ENCODE peak calls at places on chromosomes 11 and 22, in eight cellular contexts. X is transverse colon, W is spleen, B is esophagus squamous epithelium, R is tibial nerve, T is sigmoid colon, I is right lobe of liver, Q is body of pancreas. E is an unnamed sample.

GRCh38 chr11:2885676-2886081 is at the start of gene CDKN1C:
- DNase-seq in X (peak), W (peak), B (no peak), R (peak), T (peak), I (peak), Q (peak), E (peak)

GRCh38 chr11:101759771-101760450 is 154.9 kb upstream of the CEP126 start:
- DNase-seq in X (no peak), W (no peak), B (no peak), R (no peak), T (no peak), I (no peak), Q (no peak), E (no peak)

GRCh38 chr11:9664276-9665171 is 647 bp downstream of the SWAP70 start:
- DNase-seq in X (peak), W (peak), B (no peak), R (peak), T (peak), I (peak), Q (peak), E (peak)

GRCh38 chr11:96309001-96309642 is 33.9 kb downstream of the MAML2 start:
- DNase-seq in X (no peak), W (no peak), B (no peak), R (no peak), T (no peak), I (no peak), Q (no peak), E (no peak)

GRCh38 chr11:45794169-45794568 is 10.8 kb upstream of the SLC35C1 start:
- DNase-seq in X (no peak), W (peak), B (no peak), R (no peak), T (peak), I (peak), Q (no peak), E (no peak)

GRCh38 chr22:30948930-30949342 is 19.6 kb downstream of the MORC2 start:
- DNase-seq in X (no peak), W (no peak), B (no peak), R (no peak), T (no peak), I (no peak), Q (no peak), E (no peak)

GRCh38 chr11:75563978-75564552 is 2.0 kb downstream of the SERPINH1 start:
- DNase-seq in X (peak), W (no peak), B (no peak), R (peak), T (peak), I (no peak), Q (no peak), E (no peak)

GRCh38 chr11:128201006-128201405 is 386.4 kb downstream of the ETS1 start:
- DNase-seq in X (no peak), W (no peak), B (no peak), R (no peak), T (no peak), I (no peak), Q (no peak), E (no peak)

GRCh38 chr22:38513063-38513462 is 7.0 kb upstream of the DDX17 start:
- DNase-seq in X (peak), W (peak), B (no peak), R (no peak), T (no peak), I (no peak), Q (no peak), E (no peak)

GRCh38 chr11:40094954-40095353 is 1364.5 kb downstream of the LRRC4C start:
- DNase-seq in X (no peak), W (no peak), B (no peak), R (no peak), T (no peak), I (no peak), Q (no peak), E (no peak)

GRCh38 chr11:75447415-75447814 is 14.4 kb upstream of the KLHL35 start:
- DNase-seq in X (no peak), W (no peak), B (no peak), R (no peak), T (no peak), I (no peak), Q (no peak), E (no peak)

GRCh38 chr11:79081441-79082124 is 359.2 kb downstream of the TENM4 start:
- DNase-seq in X (no peak), W (no peak), B (no peak), R (no peak), T (no peak), I (no peak), Q (no peak), E (no peak)

GRCh38 chr11:72179804-72180396 is 12.0 kb upstream of the FOLR1 start:
- DNase-seq in X (no peak), W (no peak), B (no peak), R (no peak), T (no peak), I (no peak), Q (no peak), E (no peak)

GRCh38 chr11:1152316-1153104 is 5.2 kb upstream of the MUC5AC start:
- DNase-seq in X (no peak), W (peak), B (no peak), R (no peak), T (no peak), I (peak), Q (no peak), E (no peak)

GRCh38 chr11:33897761-33898403 is 6.0 kb upstream of the LMO2 start:
- DNase-seq in X (no peak), W (no peak), B (no peak), R (no peak), T (no peak), I (no peak), Q (no peak), E (no peak)

GRCh38 chr22:43398910-43399309 is 12.9 kb upstream of the MPPED1 start:
- DNase-seq in X (no peak), W (peak), B (no peak), R (no peak), T (no peak), I (no peak), Q (no peak), E (no peak)

GRCh38 chr11:46381046-46381835 is at the start of gene MDK:
- DNase-seq in X (peak), W (peak), B (no peak), R (no peak), T (peak), I (no peak), Q (no peak), E (no peak)

GRCh38 chr11:124915541-124916369 is 3.3 kb upstream of the HEPN1 start:
- DNase-seq in X (no peak), W (no peak), B (no peak), R (peak), T (no peak), I (peak), Q (no peak), E (no peak)

GRCh38 chr11:124536520-124536919 is 6.9 kb downstream of the OR8B12 start:
- DNase-seq in X (peak), W (no peak), B (no peak), R (peak), T (no peak), I (no peak), Q (no peak), E (peak)

GRCh38 chr22:46226577-46226976 is 23.5 kb downstream of the CDPF1 start:
- DNase-seq in X (no peak), W (no peak), B (no peak), R (no peak), T (no peak), I (no peak), Q (no peak), E (no peak)

GRCh38 chr11:47233989-47234668 is 14.5 kb downstream of the ACP2 start:
- DNase-seq in X (peak), W (no peak), B (no peak), R (no peak), T (no peak), I (no peak), Q (no peak), E (no peak)

GRCh38 chr11:31645747-31646146 is 136.2 kb downstream of the ELP4 start:
- DNase-seq in X (no peak), W (no peak), B (no peak), R (no peak), T (no peak), I (no peak), Q (no peak), E (no peak)

GRCh38 chr11:120696597-120696996 is 185.0 kb downstream of the GRIK4 start:
- DNase-seq in X (no peak), W (no peak), B (no peak), R (no peak), T (no peak), I (no peak), Q (no peak), E (no peak)

GRCh38 chr11:79174045-79175008 is 266.5 kb downstream of the TENM4 start:
- DNase-seq in X (no peak), W (no peak), B (no peak), R (no peak), T (no peak), I (no peak), Q (no peak), E (peak)

GRCh38 chr11:28878025-28878424 is 769.8 kb downstream of the METTL15 start:
- DNase-seq in X (no peak), W (no peak), B (no peak), R (no peak), T (no peak), I (no peak), Q (no peak), E (no peak)

GRCh38 chr11:122138759-122139594 is 23.0 kb upstream of the BLID start:
- DNase-seq in X (no peak), W (no peak), B (no peak), R (no peak), T (no peak), I (no peak), Q (no peak), E (no peak)

GRCh38 chr11:72641900-72642814 is 32.1 kb downstream of the PDE2A start:
- DNase-seq in X (peak), W (peak), B (no peak), R (no peak), T (peak), I (peak), Q (peak), E (no peak)

GRCh38 chr11:15716550-15716949 is 601.8 kb downstream of the INSC start:
- DNase-seq in X (no peak), W (no peak), B (no peak), R (no peak), T (no peak), I (no peak), Q (no peak), E (no peak)

GRCh38 chr22:50001388-50002231 is 11.0 kb downstream of the IL17REL start:
- DNase-seq in X (no peak), W (no peak), B (no peak), R (no peak), T (no peak), I (no peak), Q (no peak), E (no peak)

GRCh38 chr11:33687733-33688479 is 12.7 kb downstream of the C11orf91 start:
- DNase-seq in X (no peak), W (no peak), B (no peak), R (peak), T (no peak), I (no peak), Q (peak), E (no peak)

GRCh38 chr11:104946907-104947306 is 21.5 kb downstream of the CASP4 start:
- DNase-seq in X (no peak), W (no peak), B (no peak), R (peak), T (no peak), I (no peak), Q (no peak), E (no peak)

GRCh38 chr11:907668-908067 is 2.9 kb downstream of the CHID1 start:
- DNase-seq in X (no peak), W (no peak), B (no peak), R (no peak), T (no peak), I (no peak), Q (no peak), E (no peak)

GRCh38 chr11:84887055-84887629 is 740.0 kb downstream of the DLG2 start:
- DNase-seq in X (no peak), W (no peak), B (no peak), R (no peak), T (no peak), I (no peak), Q (no peak), E (no peak)

GRCh38 chr22:25449781-25450317 is 114.6 kb upstream of the GRK3 start:
- DNase-seq in X (no peak), W (no peak), B (no peak), R (no peak), T (no peak), I (no peak), Q (no peak), E (no peak)

GRCh38 chr11:114167355-114168085 is 108.0 kb downstream of the ZBTB16 start:
- DNase-seq in X (no peak), W (no peak), B (no peak), R (no peak), T (peak), I (no peak), Q (no peak), E (peak)
- H3K27ac ChIP-seq in X (peak), W (peak), B (peak), R (peak), T (peak), I (peak), Q (peak), E (peak)

GRCh38 chr11:6746086-6746618 is 25.6 kb downstream of the OR2AG2 start:
- DNase-seq in X (peak), W (peak), B (no peak), R (no peak), T (no peak), I (no peak), Q (no peak), E (no peak)
- TF ChIP-seq POLR2A in X (peak), W (peak), B (peak), R (no peak), T (no peak), I (peak), Q (no peak), E (peak)

GRCh38 chr11:68352591-68352990 is 40.2 kb downstream of the LRP5 start:
- DNase-seq in X (no peak), W (no peak), B (no peak), R (no peak), T (no peak), I (no peak), Q (no peak), E (no peak)
- H3K27ac ChIP-seq in X (peak), W (peak), B (peak), R (peak), T (peak), I (no peak), Q (no peak), E (no peak)

DNA sequence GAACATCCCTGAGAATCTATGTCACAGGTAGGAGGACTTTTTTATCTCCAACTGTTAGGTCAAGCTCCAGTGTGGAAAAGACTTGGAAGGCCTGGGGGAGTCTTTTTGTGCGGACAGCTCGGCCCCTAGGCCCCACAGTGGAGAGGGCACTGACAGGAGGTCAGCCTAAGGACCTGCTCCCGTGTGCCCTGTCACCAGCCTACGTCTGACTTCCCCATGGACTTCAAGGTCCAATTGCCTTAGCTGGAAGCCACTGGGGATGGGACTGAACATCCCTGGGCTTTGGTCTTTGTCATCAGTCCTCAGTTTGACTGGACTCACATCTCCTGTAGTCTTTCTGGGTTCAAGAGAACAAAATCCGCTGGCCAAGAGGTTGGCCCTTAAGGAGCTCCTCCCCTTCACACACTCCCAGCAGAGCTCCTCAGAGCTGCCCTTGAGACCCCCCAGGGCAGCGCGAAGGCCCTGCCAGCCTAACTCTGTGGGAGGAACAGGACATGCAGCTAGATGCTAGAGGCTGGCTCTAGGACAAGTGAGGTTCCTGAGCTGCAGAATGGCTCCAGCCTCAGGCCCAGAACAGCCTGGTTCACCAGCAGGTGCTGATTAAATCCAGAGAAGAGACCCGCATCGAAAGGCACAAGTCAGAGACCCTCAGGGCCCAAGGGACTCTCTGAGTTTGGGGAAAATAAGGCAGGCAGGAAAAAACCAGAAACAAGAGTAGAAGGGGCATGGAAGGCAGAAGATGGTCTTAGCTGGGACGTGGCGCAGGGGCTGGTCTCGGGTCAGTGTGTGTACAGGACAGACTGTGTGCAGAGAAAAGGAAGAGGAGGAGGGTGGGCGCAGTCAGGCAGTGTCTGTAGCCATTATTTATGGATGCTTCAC is 31.6 kb downstream of the PPP2R1B start:
- DNase-seq in X (no peak), W (peak), B (no peak), R (no peak), T (no peak), I (no peak), Q (no peak), E (no peak)
- TF ChIP-seq POLR2A in X (no peak), W (no peak), B (no peak), R (no peak), T (no peak), I (no peak), Q (peak), E (no peak)

DNA sequence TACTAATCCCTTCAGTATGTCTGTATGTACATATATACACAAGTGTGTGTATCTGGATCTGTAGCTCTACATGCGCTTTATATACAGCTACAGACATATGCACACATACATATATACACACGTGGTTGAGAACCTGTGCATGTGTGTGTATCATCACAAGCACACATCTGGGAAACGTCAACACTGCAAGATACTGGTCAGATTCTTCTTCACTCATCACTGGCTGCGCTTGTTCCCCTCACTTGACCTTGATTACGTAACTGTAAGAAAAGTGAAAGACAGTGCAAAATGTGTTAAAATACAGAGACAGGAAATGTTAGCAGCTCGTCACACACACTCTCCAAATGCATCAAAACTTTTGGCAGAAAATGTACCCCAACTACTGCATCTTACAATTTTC is 51.8 kb upstream of the MN1 start:
- DNase-seq in X (no peak), W (no peak), B (no peak), R (peak), T (peak), I (no peak), Q (no peak), E (no peak)
- H3K27ac ChIP-seq in X (no peak), W (peak), B (no peak), R (no peak), T (peak), I (no peak), Q (no peak), E (no peak)

GRCh38 chr11:65425105-65425970 is 2.7 kb downstream of the NEAT1 start:
- DNase-seq in X (peak), W (peak), B (no peak), R (peak), T (peak), I (peak), Q (peak), E (no peak)

GRCh38 chr11:65424200-65425104 is 1.9 kb downstream of the NEAT1 start:
- DNase-seq in X (peak), W (peak), B (no peak), R (peak), T (peak), I (peak), Q (peak), E (no peak)

GRCh38 chr11:65426839-65427690 is 4.5 kb downstream of the NEAT1 start:
- DNase-seq in X (peak), W (peak), B (no peak), R (peak), T (peak), I (peak), Q (peak), E (peak)

GRCh38 chr11:65427691-65428577 is 5.3 kb downstream of the NEAT1 start:
- DNase-seq in X (peak), W (peak), B (no peak), R (peak), T (peak), I (peak), Q (peak), E (no peak)

GRCh38 chr11:65425971-65426838 is 3.6 kb downstream of the NEAT1 start:
- DNase-seq in X (peak), W (no peak), B (no peak), R (peak), T (peak), I (peak), Q (peak), E (no peak)
- TF ChIP-seq POLR2A in X (peak), W (peak), B (peak), R (no peak), T (peak), I (peak), Q (no peak), E (no peak)

GRCh38 chr11:66345316-66345649 is 379 bp upstream of the BRMS1 start:
- DNase-seq in X (no peak), W (no peak), B (no peak), R (no peak), T (no peak), I (no peak), Q (no peak), E (no peak)
- H3K27ac ChIP-seq in X (peak), W (peak), B (peak), R (peak), T (peak), I (peak), Q (peak), E (peak)

DNA sequence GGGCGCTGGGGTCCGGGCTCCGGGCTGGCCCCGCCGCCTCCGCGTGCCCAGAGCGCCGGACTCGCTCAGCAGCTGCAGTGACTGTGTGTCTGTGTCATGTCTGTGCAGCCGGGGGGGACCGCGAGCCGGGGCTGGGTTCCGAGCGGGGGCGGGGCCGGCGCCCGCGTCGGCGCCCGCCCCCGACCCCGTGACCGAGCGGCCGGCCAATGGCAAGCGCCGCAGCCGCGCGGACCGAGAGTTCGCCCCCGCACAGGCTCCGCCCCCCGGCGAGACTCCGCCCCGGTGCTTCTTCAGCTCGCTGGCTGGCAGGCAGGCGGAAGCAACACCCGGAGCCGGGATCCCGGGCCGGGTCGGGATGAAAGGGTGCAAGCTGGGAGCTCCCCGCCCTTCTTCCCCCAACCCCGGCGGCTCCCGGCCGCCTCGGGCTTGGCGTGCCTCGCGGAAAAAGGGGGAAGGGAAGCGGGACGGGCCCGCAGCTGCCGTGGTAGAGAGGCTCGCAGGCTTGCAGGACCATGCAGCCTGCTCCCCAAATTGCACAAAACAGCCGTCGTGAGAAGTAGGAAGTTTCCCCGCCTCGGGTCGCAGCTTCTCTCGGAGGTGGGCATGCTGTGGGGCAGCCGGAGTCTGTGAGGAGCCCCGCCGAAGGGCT is 775 bp upstream of the LARGE1 start:
- DNase-seq in X (peak), W (peak), B (peak), R (peak), T (peak), I (peak), Q (peak), E (peak)
- TF ChIP-seq POLR2A in X (peak), W (peak), B (no peak), R (peak), T (no peak), I (peak), Q (peak), E (peak)

E was measured in gastrocnemius medialis.